ENCODE peak calls at places on chromosomes 13 and 19, in six cellular contexts. W is progenitor cell of endocrine pancreas, U is upper lobe of right lung, O is D721Med, E is fibroblast of mammary gland, Q is cardiac fibroblast. Z is an unnamed sample.

GRCh38 chr13:75454497-75454896 is 27.5 kb downstream of the TBC1D4 start:
- DNase-seq in U (no peak), E (no peak), Q (no peak), W (no peak), O (no peak), Z (no peak)

GRCh38 chr19:4660181-4660791 is 9.9 kb downstream of the MYDGF start:
- DNase-seq in U (no peak), Q (no peak), O (no peak), E (no peak), W (no peak), Z (peak; percentile 55)

GRCh38 chr19:3338541-3339181 is 27.7 kb upstream of the NFIC start:
- DNase-seq in O (no peak), U (peak; percentile 90), E (no peak), Q (no peak), W (no peak), Z (peak; percentile 24)

GRCh38 chr13:110119943-110120905 is 186.7 kb downstream of the COL4A1 start:
- DNase-seq in W (no peak), Q (peak; percentile 48), O (no peak), U (no peak), E (peak; percentile 58), Z (no peak)

GRCh38 chr13:94115054-94115453 is 364.4 kb downstream of the DCT start:
- DNase-seq in U (no peak), Q (no peak), E (no peak), W (no peak), O (no peak), Z (no peak)

GRCh38 chr19:7349961-7350711 is 1.4 kb downstream of the ARHGEF18 start:
- DNase-seq in W (no peak), E (no peak), U (peak; percentile 65), O (no peak), Q (no peak), Z (peak; percentile 85)

GRCh38 chr13:30004204-30004603 is 153.8 kb upstream of the UBL3 start:
- DNase-seq in O (no peak), W (no peak), Q (peak; percentile 17), E (peak; percentile 61), U (no peak), Z (peak; percentile 90)

GRCh38 chr19:5234412-5234811 is 106.2 kb downstream of the PTPRS start:
- DNase-seq in Q (no peak), U (no peak), W (no peak), O (no peak), E (no peak), Z (no peak)

GRCh38 chr19:13974073-13974472 is 21.8 kb downstream of the DCAF15 start:
- DNase-seq in W (no peak), Q (no peak), E (no peak), O (peak; percentile 68), U (no peak), Z (no peak)

GRCh38 chr19:5154129-5154798 is 185.4 kb downstream of the KDM4B start:
- DNase-seq in O (peak; percentile 37), W (peak; percentile 45), U (peak; percentile 66), E (peak; percentile 10), Q (peak; percentile 17), Z (peak; percentile 41)

GRCh38 chr19:7915250-7916136 is 863 bp downstream of the TGFBR3L start:
- DNase-seq in W (no peak), O (no peak), E (no peak), Q (no peak), U (peak; percentile 46), Z (no peak)

GRCh38 chr13:49044008-49044407 is 68.3 kb downstream of the FNDC3A start:
- DNase-seq in E (no peak), U (no peak), O (no peak), Q (no peak), W (no peak), Z (no peak)

GRCh38 chr19:29523568-29523967 is 2.2 kb upstream of the VSTM2B start:
- DNase-seq in U (peak; percentile 32), Q (no peak), O (no peak), W (no peak), E (no peak), Z (no peak)

GRCh38 chr13:26132756-26133155 is 80.9 kb upstream of the SHISA2 start:
- DNase-seq in O (no peak), W (no peak), U (no peak), Q (peak; percentile 42), E (peak; percentile 6), Z (no peak)

GRCh38 chr19:41887711-41888382 is 4.9 kb downstream of the ARHGEF1 start:
- DNase-seq in W (peak; percentile 78), E (peak; percentile 20), O (no peak), U (peak; percentile 93), Q (peak; percentile 58), Z (no peak)

GRCh38 chr13:80133631-80134083 is 207.3 kb downstream of the SPRY2 start:
- DNase-seq in E (peak; percentile 27), Q (no peak), W (no peak), U (no peak), O (no peak), Z (no peak)

GRCh38 chr13:23146811-23147245 is 34.0 kb upstream of the SGCG start:
- DNase-seq in U (no peak), O (no peak), E (no peak), W (no peak), Q (no peak), Z (peak; percentile 46)

GRCh38 chr13:112605531-112605990 is 17.6 kb upstream of the TUBGCP3 start:
- DNase-seq in E (peak; percentile 30), O (no peak), U (no peak), Q (no peak), W (no peak), Z (no peak)

GRCh38 chr19:10334340-10335148 is 1.2 kb upstream of the RAVER1 start:
- DNase-seq in O (peak; percentile 67), Q (peak; percentile 98), U (peak; percentile 97), W (peak; percentile 86), E (peak; percentile 95), Z (no peak)

GRCh38 chr19:10333758-10334339 is 520 bp upstream of the RAVER1 start:
- DNase-seq in W (no peak), U (no peak), Q (no peak), E (no peak), O (no peak), Z (no peak)

GRCh38 chr19:10332965-10333757 is at the start of gene RAVER1:
- DNase-seq in E (peak; percentile 96), O (peak; percentile 95), Q (peak; percentile 98), W (peak; percentile 94), U (peak; percentile 99), Z (peak; percentile 98)

GRCh38 chr19:10332158-10332964 is 968 bp downstream of the RAVER1 start:
- DNase-seq in E (no peak), O (no peak), W (no peak), Q (no peak), U (no peak), Z (no peak)

DNA sequence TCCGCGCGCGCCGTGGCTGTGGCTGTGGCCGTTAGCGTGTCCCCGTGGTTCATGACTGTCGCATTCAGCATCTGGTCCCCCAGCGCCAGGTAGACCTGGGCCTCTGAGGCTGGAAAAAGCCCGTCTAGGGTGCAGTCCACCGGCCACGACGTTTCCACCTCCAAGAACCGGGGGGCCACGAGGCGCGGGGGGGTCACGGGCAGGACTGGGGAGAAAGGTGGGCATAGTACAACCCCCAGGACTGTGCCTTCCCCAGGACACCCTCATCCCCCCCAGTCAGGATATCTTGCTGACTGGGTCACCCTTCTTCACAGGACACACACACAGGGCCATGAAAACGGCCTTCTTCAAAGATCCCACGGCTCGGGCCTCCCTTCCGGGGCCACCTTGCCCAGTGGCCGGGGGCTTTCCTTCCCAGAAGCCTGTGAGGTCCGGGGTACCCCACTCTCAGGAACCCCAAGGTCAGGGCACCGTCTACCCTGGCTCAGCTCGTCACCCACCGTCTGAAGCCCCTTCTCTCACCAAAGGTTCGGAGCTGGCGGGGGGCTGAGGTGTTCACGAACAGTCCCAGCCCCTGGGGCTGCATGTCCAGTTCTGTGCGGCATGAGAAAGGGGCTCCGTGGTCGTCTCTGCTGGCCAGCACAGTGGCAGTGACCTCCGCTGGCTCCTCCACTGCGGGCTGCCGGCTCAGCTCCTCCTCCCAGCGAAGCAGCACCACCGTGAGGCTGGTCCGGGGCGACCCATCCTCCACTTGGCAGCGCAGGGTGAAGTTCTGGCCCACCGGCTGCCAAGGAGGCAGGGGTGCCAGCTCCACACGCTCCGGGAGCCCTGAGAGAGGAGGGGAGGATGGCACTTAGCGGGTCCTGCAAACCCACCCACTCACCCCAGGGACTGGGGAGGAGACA is 2.1 kb upstream of the RAVER1 start:
- DNase-seq in O (no peak), Q (no peak), U (no peak), E (no peak), W (no peak), Z (no peak)
- TF ChIP-seq CTCF in O (no peak), Q (no peak), U (no peak), E (no peak), W (no peak), Z (no peak)

GRCh38 chr19:54030895-54031586 is 32.7 kb downstream of the VSTM1 start:
- DNase-seq in U (no peak), W (no peak), E (peak; percentile 47), Q (peak; percentile 41), O (no peak), Z (no peak)
- TF ChIP-seq CTCF in U (peak; percentile 35), W (peak; percentile 45), E (peak; percentile 69), Q (peak; percentile 49), O (peak; percentile 48), Z (no peak)

DNA sequence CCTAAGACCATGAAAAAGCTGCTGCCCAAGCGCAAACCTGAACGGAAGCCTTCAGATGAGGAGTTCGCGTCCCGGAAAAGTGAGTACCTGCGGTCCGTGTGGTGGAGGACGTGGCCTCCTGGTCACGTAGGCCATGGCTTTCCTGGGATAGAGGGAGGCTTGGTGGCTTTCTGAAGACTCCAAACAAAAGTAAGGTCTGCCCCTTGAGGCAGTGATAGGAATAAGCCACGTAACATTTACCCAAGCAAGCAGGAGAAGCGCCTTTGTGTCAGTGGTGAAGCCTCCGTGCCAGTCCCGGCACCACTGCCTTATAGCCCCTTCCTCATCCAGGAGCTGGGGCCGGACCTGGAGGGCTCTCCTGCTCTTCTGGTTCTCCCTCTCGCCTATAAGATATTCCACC is 34.3 kb upstream of the TEX29 start:
- DNase-seq in Q (no peak), W (no peak), E (no peak), U (no peak), O (no peak), Z (no peak)
- TF ChIP-seq CTCF in Q (no peak), W (no peak), E (no peak), U (no peak), O (no peak), Z (no peak)

DNA sequence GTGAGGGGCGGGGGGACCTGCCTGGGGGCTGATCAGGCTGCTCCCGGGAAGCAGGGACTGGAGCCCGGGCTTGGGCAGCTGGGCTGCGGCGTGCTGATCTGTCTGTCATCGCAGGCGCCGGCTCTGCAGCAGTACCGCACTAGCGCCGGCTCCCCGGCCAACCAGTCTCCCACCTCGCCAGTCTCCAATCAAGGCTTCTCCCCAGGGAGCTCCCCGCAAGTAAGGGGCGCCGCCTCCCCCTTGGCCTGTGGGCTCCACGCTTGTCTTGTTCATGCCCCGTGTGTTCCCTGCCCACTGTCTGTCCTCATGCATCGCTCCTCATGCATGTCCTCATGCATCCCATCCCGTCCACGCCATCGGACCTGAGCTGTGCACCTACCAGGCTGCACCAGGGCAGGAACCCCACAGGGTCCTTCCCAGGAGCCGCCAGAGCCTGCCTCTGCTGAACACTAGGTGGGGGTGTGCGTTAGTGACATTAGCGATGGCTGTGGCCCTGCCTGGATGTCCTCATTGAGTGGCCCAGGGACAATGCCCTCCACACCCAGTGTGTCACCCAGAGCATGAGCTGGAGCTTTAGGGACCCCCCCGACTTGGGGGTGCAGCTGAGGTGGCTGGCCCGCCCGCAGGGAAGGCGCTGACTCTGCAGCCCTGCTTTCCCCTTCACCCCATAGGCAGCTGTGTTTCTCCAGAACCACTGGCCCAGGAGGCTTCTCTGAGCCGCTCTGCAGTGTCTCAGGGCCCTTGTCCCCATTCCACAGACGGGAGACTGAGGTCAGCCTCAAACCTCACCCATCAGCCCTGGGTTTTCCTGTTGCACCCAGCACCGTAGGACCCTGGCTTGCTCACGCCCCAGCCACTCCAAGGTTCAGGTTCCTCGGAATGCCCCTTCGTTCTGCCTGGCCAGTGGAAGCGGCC is 19.5 kb downstream of the COMP start:
- DNase-seq in O (no peak), E (no peak), W (no peak), Q (no peak), U (no peak), Z (peak; percentile 21)
- TF ChIP-seq CTCF in O (peak; percentile 36), E (peak; percentile 11), W (peak; percentile 46), Q (peak; percentile 15), U (peak; percentile 5), Z (peak; percentile 1)